ENCODE peak calls at places on chromosomes 7 and 10, in six cellular contexts. One of them, this sample, is unnamed.

GRCh38 chr7:12759112-12759511 is 71.7 kb downstream of the ARL4A start:
- DNase-seq in AG04450: no peak
- DNase-seq in tibial nerve: no peak
- DNase-seq in WTC11: no peak
- DNase-seq in ovary: no peak
- DNase-seq in AG09319: no peak
- DNase-seq in this sample: no peak

GRCh38 chr10:92839191-92840085 is 8.9 kb upstream of the EXOC6 start:
- DNase-seq in AG04450: no peak
- DNase-seq in tibial nerve: peak; percentile 37
- DNase-seq in WTC11: peak; percentile 89
- DNase-seq in ovary: peak; percentile 49
- DNase-seq in AG09319: peak; percentile 18
- DNase-seq in this sample: no peak

GRCh38 chr10:101244321-101245050 is 15.2 kb upstream of the LBX1 start:
- DNase-seq in AG04450: peak; percentile 43
- DNase-seq in tibial nerve: no peak
- DNase-seq in WTC11: no peak
- DNase-seq in ovary: no peak
- DNase-seq in AG09319: peak; percentile 7
- DNase-seq in this sample: no peak

GRCh38 chr7:2843711-2844152 is 376 bp downstream of the GNA12 start:
- DNase-seq in AG04450: no peak
- DNase-seq in tibial nerve: no peak
- DNase-seq in WTC11: no peak
- DNase-seq in ovary: peak; percentile 57
- DNase-seq in AG09319: no peak
- DNase-seq in this sample: no peak

GRCh38 chr10:8975535-8975934 is 921.0 kb downstream of the GATA3 start:
- DNase-seq in AG04450: no peak
- DNase-seq in tibial nerve: no peak
- DNase-seq in WTC11: no peak
- DNase-seq in ovary: no peak
- DNase-seq in AG09319: no peak
- DNase-seq in this sample: no peak

GRCh38 chr10:97538401-97538800 is 34.2 kb upstream of the ANKRD2 start:
- DNase-seq in AG04450: no peak
- DNase-seq in tibial nerve: no peak
- DNase-seq in WTC11: no peak
- DNase-seq in ovary: no peak
- DNase-seq in AG09319: no peak
- DNase-seq in this sample: no peak

GRCh38 chr7:41217306-41217705 is 485.6 kb downstream of the INHBA start:
- DNase-seq in AG04450: no peak
- DNase-seq in tibial nerve: no peak
- DNase-seq in WTC11: no peak
- DNase-seq in ovary: no peak
- DNase-seq in AG09319: no peak
- DNase-seq in this sample: no peak

GRCh38 chr10:111370101-111370500 is 293.3 kb downstream of the ADRA2A start:
- DNase-seq in AG04450: no peak
- DNase-seq in tibial nerve: no peak
- DNase-seq in WTC11: no peak
- DNase-seq in ovary: no peak
- DNase-seq in AG09319: no peak
- DNase-seq in this sample: no peak

GRCh38 chr10:2895616-2896196 is 171.6 kb upstream of the PFKP start:
- DNase-seq in AG04450: no peak
- DNase-seq in tibial nerve: no peak
- DNase-seq in WTC11: no peak
- DNase-seq in ovary: no peak
- DNase-seq in AG09319: no peak
- DNase-seq in this sample: no peak

GRCh38 chr7:25900245-25900644 is 251.8 kb upstream of the NFE2L3 start:
- DNase-seq in AG04450: no peak
- DNase-seq in tibial nerve: no peak
- DNase-seq in WTC11: no peak
- DNase-seq in ovary: no peak
- DNase-seq in AG09319: no peak
- DNase-seq in this sample: no peak

GRCh38 chr10:131168238-131168875 is 143.2 kb downstream of the TCERG1L start:
- DNase-seq in AG04450: no peak
- DNase-seq in tibial nerve: no peak
- DNase-seq in WTC11: no peak
- DNase-seq in ovary: no peak
- DNase-seq in AG09319: no peak
- DNase-seq in this sample: no peak

GRCh38 chr10:11325817-11326216 is 285.6 kb downstream of the USP6NL start:
- DNase-seq in AG04450: peak; percentile 23
- DNase-seq in tibial nerve: no peak
- DNase-seq in WTC11: no peak
- DNase-seq in ovary: no peak
- DNase-seq in AG09319: no peak
- DNase-seq in this sample: no peak

GRCh38 chr10:115558252-115558651 is 465.1 kb downstream of the ATRNL1 start:
- DNase-seq in AG04450: no peak
- DNase-seq in tibial nerve: no peak
- DNase-seq in WTC11: peak; percentile 14
- DNase-seq in ovary: no peak
- DNase-seq in AG09319: no peak
- DNase-seq in this sample: no peak

GRCh38 chr7:139618482-139619366 is 95.2 kb downstream of the CLEC2L start:
- DNase-seq in AG04450: no peak
- DNase-seq in tibial nerve: peak; percentile 49
- DNase-seq in WTC11: peak; percentile 64
- DNase-seq in ovary: peak; percentile 32
- DNase-seq in AG09319: peak; percentile 8
- DNase-seq in this sample: no peak

GRCh38 chr7:12926236-12926635 is 238.8 kb downstream of the ARL4A start:
- DNase-seq in AG04450: no peak
- DNase-seq in tibial nerve: no peak
- DNase-seq in WTC11: no peak
- DNase-seq in ovary: no peak
- DNase-seq in AG09319: no peak
- DNase-seq in this sample: no peak

GRCh38 chr7:34104992-34105391 is 199.7 kb downstream of the BMPER start:
- DNase-seq in AG04450: no peak
- DNase-seq in tibial nerve: no peak
- DNase-seq in WTC11: no peak
- DNase-seq in ovary: no peak
- DNase-seq in AG09319: no peak
- DNase-seq in this sample: no peak

GRCh38 chr7:129383542-129384132 is 50.6 kb upstream of the STRIP2 start:
- DNase-seq in AG04450: no peak
- DNase-seq in tibial nerve: no peak
- DNase-seq in WTC11: no peak
- DNase-seq in ovary: no peak
- DNase-seq in AG09319: no peak
- DNase-seq in this sample: no peak

GRCh38 chr10:83603708-83604107 is 535.6 kb upstream of the GHITM start:
- DNase-seq in AG04450: no peak
- DNase-seq in tibial nerve: no peak
- DNase-seq in WTC11: no peak
- DNase-seq in ovary: no peak
- DNase-seq in AG09319: no peak
- DNase-seq in this sample: peak; percentile 61

GRCh38 chr7:111173990-111174389 is 83.1 kb downstream of the LRRN3 start:
- DNase-seq in AG04450: no peak
- DNase-seq in tibial nerve: no peak
- DNase-seq in WTC11: no peak
- DNase-seq in ovary: no peak
- DNase-seq in AG09319: no peak
- DNase-seq in this sample: no peak

GRCh38 chr10:1896153-1896552 is 158.8 kb upstream of the ADARB2 start:
- DNase-seq in AG04450: no peak
- DNase-seq in tibial nerve: no peak
- DNase-seq in WTC11: no peak
- DNase-seq in ovary: no peak
- DNase-seq in AG09319: no peak
- DNase-seq in this sample: no peak

GRCh38 chr7:134623193-134623592 is 23.5 kb upstream of the BPGM start:
- DNase-seq in AG04450: no peak
- DNase-seq in tibial nerve: no peak
- DNase-seq in WTC11: no peak
- DNase-seq in ovary: no peak
- DNase-seq in AG09319: no peak
- DNase-seq in this sample: no peak

GRCh38 chr10:21082206-21082605 is 185.1 kb upstream of the NEBL start:
- DNase-seq in AG04450: no peak
- DNase-seq in tibial nerve: no peak
- DNase-seq in WTC11: no peak
- DNase-seq in ovary: no peak
- DNase-seq in AG09319: no peak
- DNase-seq in this sample: no peak

GRCh38 chr7:12412407-12412806 is 8.7 kb upstream of the VWDE start:
- DNase-seq in AG04450: no peak
- DNase-seq in tibial nerve: no peak
- DNase-seq in WTC11: no peak
- DNase-seq in ovary: no peak
- DNase-seq in AG09319: no peak
- DNase-seq in this sample: no peak

GRCh38 chr10:21811245-21811585 is 192.3 kb downstream of the DNAJC1 start:
- DNase-seq in AG04450: no peak
- DNase-seq in tibial nerve: no peak
- DNase-seq in WTC11: no peak
- DNase-seq in ovary: no peak
- DNase-seq in AG09319: no peak
- DNase-seq in this sample: no peak

DNA sequence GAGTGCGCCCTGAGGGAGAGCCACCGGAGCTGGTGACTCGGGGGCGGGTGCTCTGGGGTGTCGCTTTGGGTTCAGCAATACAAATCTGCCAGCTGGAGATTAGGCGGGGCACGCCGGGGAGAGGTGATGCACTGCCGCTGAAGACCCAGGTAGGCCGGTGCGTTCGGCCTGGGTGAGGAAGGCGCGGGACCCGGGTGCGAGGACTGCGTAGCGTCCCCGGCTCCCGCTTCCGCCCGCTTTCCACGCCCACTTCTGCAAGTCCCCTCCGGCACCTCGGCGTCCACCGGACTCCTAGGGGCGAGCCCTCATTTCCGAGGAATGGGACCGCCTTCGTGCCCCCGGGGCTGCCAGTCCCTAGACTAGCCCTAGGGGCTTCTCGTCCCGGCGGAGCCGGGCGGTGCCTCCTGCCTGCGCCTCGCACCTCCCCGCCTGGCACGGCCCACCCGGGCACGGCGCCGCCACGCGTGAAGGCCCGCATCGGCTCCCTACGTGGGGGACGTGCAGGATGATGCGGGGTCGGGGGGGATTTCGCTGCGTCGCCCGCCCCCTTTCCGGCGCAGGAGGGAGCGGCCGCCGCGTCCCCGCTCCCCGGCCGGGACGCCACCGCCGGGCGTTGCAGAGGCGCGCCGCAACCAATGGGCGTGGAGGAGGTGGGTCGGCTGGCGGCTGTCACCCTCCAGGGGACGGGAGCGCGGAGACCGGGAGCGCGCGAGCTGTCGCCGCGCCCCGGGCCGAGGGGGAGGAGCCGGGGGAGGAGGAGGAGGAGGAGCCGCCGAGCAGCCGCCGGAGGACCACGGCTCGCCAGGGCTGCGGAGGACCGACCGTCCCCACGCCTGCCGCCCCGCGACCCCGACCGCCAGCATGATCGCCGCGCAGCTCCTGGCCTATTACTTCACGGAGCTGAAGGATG is 40.0 kb downstream of the HK1 start:
- DNase-seq in AG04450: no peak
- DNase-seq in tibial nerve: peak; percentile 70
- DNase-seq in WTC11: peak; percentile 89
- DNase-seq in ovary: peak; percentile 86
- DNase-seq in AG09319: peak; percentile 53
- DNase-seq in this sample: no peak
- TF ChIP-seq CTCF in AG04450: no peak
- TF ChIP-seq CTCF in tibial nerve: peak; percentile 21
- TF ChIP-seq CTCF in WTC11: no peak
- TF ChIP-seq CTCF in ovary: no peak
- TF ChIP-seq CTCF in AG09319: no peak
- TF ChIP-seq CTCF in this sample: no peak

GRCh38 chr10:73399054-73399453 is 14.8 kb downstream of the ANXA7 start:
- DNase-seq in AG04450: no peak
- DNase-seq in tibial nerve: no peak
- DNase-seq in WTC11: no peak
- DNase-seq in ovary: no peak
- DNase-seq in AG09319: no peak
- DNase-seq in this sample: no peak

GRCh38 chr10:73401636-73402035 is 12.2 kb downstream of the ANXA7 start:
- DNase-seq in AG04450: no peak
- DNase-seq in tibial nerve: no peak
- DNase-seq in WTC11: no peak
- DNase-seq in ovary: no peak
- DNase-seq in AG09319: no peak
- DNase-seq in this sample: no peak

GRCh38 chr10:73398024-73398423 is 15.8 kb downstream of the ANXA7 start:
- DNase-seq in AG04450: no peak
- DNase-seq in tibial nerve: no peak
- DNase-seq in WTC11: peak; percentile 67
- DNase-seq in ovary: no peak
- DNase-seq in AG09319: no peak
- DNase-seq in this sample: no peak
- TF ChIP-seq CTCF in AG04450: peak; percentile 28
- TF ChIP-seq CTCF in tibial nerve: no peak
- TF ChIP-seq CTCF in WTC11: peak; percentile 34
- TF ChIP-seq CTCF in ovary: no peak
- TF ChIP-seq CTCF in AG09319: peak; percentile 2
- TF ChIP-seq CTCF in this sample: no peak

DNA sequence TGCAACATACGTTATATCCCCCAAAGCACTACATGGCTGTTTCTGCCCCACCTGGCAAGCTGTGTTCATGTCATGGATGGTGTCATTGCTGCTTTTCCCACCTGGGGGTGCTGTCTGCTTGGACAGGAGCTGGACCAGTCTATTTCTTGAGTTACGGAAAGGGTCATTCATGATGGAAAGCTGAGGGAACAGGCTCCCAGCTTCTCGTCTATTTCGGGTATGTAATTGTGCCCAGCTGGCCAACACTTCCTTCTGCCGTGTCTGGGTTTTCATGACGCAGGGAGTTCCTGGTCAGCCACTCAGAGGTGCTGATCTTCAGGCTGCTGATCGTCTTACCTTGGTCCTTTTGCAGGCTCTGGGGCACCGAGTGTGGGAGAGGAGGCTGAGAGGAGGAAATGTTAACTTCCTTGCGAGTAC is 8.6 kb downstream of the BTBD16 start:
- DNase-seq in AG04450: no peak
- DNase-seq in tibial nerve: no peak
- DNase-seq in WTC11: peak; percentile 79
- DNase-seq in ovary: peak; percentile 20
- DNase-seq in AG09319: no peak
- DNase-seq in this sample: no peak
- TF ChIP-seq CTCF in AG04450: peak; percentile 63
- TF ChIP-seq CTCF in tibial nerve: no peak
- TF ChIP-seq CTCF in WTC11: peak; percentile 65
- TF ChIP-seq CTCF in ovary: no peak
- TF ChIP-seq CTCF in AG09319: peak; percentile 39
- TF ChIP-seq CTCF in this sample: peak; percentile 63

DNA sequence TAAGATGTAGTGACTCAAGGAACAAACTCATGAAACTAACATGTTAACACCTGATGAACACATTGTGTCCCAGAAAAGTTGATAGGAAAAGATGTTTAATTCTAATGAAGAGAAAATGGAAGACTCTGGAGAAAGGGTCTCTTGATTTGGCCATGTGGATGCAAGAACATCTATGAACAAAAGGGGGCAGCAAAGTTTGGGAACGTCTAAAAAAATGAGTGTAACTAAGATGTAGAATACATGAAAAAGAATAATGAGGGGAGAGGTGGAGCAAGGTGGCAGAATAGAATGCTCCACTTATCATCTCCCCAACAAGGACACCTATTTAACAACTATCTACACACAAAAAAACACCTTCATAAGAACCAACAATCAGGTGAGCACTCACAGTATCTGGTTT is 805.1 kb downstream of the TNS3 start:
- DNase-seq in AG04450: no peak
- DNase-seq in tibial nerve: no peak
- DNase-seq in WTC11: no peak
- DNase-seq in ovary: no peak
- DNase-seq in AG09319: no peak
- DNase-seq in this sample: no peak
- TF ChIP-seq CTCF in AG04450: peak; percentile 55
- TF ChIP-seq CTCF in tibial nerve: no peak
- TF ChIP-seq CTCF in WTC11: peak; percentile 51
- TF ChIP-seq CTCF in ovary: no peak
- TF ChIP-seq CTCF in AG09319: peak; percentile 36
- TF ChIP-seq CTCF in this sample: peak; percentile 30

This sample was measured in GM12864.